ENCODE peak calls at places on chromosomes 11 and 22, in nine cellular contexts. B, M, J, T, K, O, E, I and A are unnamed samples.
A peak's percentile ranks its signal among the peaks of the same experiment; 100 is the strongest.

GRCh38 chr11:5605849-5606248 is 9.4 kb downstream of the TRIM6 start:
- DNase-seq in B (no peak), M (peak; percentile 91), J (no peak), T (peak; percentile 83), K (no peak), O (peak; percentile 38), E (peak; percentile 59), I (no peak), A (no peak)

GRCh38 chr11:119340335-119341221 is at the start of gene C1QTNF5:
- DNase-seq in B (peak; percentile 53), M (peak; percentile 67), J (no peak), T (peak; percentile 63), K (peak; percentile 92), O (peak; percentile 70), E (no peak), I (peak; percentile 90), A (no peak)

GRCh38 chr22:35645646-35646045 is 2.6 kb upstream of the APOL6 start:
- DNase-seq in B (no peak), M (no peak), J (no peak), T (no peak), K (no peak), O (no peak), E (no peak), I (no peak), A (no peak)

GRCh38 chr11:61279934-61280656 is 15.0 kb downstream of the VWCE start:
- DNase-seq in B (no peak), M (peak; percentile 45), J (no peak), T (no peak), K (no peak), O (no peak), E (no peak), I (no peak), A (no peak)

GRCh38 chr11:27353593-27354358 is 9.2 kb downstream of the CCDC34 start:
- DNase-seq in B (no peak), M (peak; percentile 70), J (no peak), T (peak; percentile 16), K (no peak), O (no peak), E (peak; percentile 18), I (no peak), A (no peak)

GRCh38 chr11:116973270-116973669 is 125.0 kb downstream of the SIK3 start:
- DNase-seq in B (no peak), M (no peak), J (no peak), T (no peak), K (no peak), O (no peak), E (no peak), I (no peak), A (no peak)

GRCh38 chr22:38104084-38104483 is 6.4 kb downstream of the BAIAP2L2 start:
- DNase-seq in B (peak; percentile 62), M (peak; percentile 33), J (peak; percentile 50), T (no peak), K (no peak), O (no peak), E (no peak), I (no peak), A (no peak)

GRCh38 chr11:93720522-93720921 is 20.8 kb downstream of the TAF1D start:
- DNase-seq in B (no peak), M (no peak), J (no peak), T (no peak), K (no peak), O (no peak), E (no peak), I (no peak), A (no peak)

GRCh38 chr11:125418396-125418795 is 77.7 kb downstream of the FEZ1 start:
- DNase-seq in B (no peak), M (no peak), J (no peak), T (no peak), K (no peak), O (no peak), E (no peak), I (no peak), A (no peak)

GRCh38 chr22:45206233-45206632 is 34.5 kb downstream of the KIAA0930 start:
- DNase-seq in B (no peak), M (no peak), J (no peak), T (no peak), K (no peak), O (no peak), E (no peak), I (no peak), A (no peak)
- TF ChIP-seq CTCF in B (no peak), M (no peak), J (no peak), T (no peak), K (no peak), O (no peak), E (no peak), I (no peak), A (no peak)

GRCh38 chr11:44621140-44621681 is 55.7 kb downstream of the CD82 start:
- DNase-seq in B (peak; percentile 91), M (peak; percentile 48), J (peak; percentile 75), T (peak; percentile 57), K (peak; percentile 70), O (peak; percentile 60), E (no peak), I (peak; percentile 77), A (peak; percentile 69)
- TF ChIP-seq CTCF in B (peak; percentile 99), M (peak; percentile 87), J (peak; percentile 96), T (peak; percentile 98), K (peak; percentile 97), O (peak; percentile 99), E (peak; percentile 98), I (peak; percentile 88), A (no peak)

GRCh38 chr11:114108501-114109205 is 49.1 kb downstream of the ZBTB16 start:
- DNase-seq in B (no peak), M (no peak), J (no peak), T (no peak), K (no peak), O (no peak), E (no peak), I (no peak), A (no peak)

GRCh38 chr11:114110948-114111347 is 51.4 kb downstream of the ZBTB16 start:
- DNase-seq in B (no peak), M (peak; percentile 76), J (no peak), T (peak; percentile 14), K (peak; percentile 78), O (peak; percentile 66), E (no peak), I (peak; percentile 87), A (no peak)

GRCh38 chr11:114110123-114110522 is 50.6 kb downstream of the ZBTB16 start:
- DNase-seq in B (no peak), M (no peak), J (no peak), T (no peak), K (no peak), O (no peak), E (no peak), I (no peak), A (no peak)

GRCh38 chr11:114109206-114110090 is 49.9 kb downstream of the ZBTB16 start:
- DNase-seq in B (no peak), M (peak; percentile 34), J (no peak), T (no peak), K (no peak), O (no peak), E (no peak), I (no peak), A (no peak)

GRCh38 chr11:114111369-114112042 is 52.0 kb downstream of the ZBTB16 start:
- DNase-seq in B (no peak), M (peak; percentile 98), J (no peak), T (peak; percentile 93), K (no peak), O (no peak), E (no peak), I (no peak), A (no peak)
- TF ChIP-seq CTCF in B (no peak), M (peak; percentile 23), J (no peak), T (no peak), K (no peak), O (no peak), E (no peak), I (no peak), A (no peak)

DNA sequence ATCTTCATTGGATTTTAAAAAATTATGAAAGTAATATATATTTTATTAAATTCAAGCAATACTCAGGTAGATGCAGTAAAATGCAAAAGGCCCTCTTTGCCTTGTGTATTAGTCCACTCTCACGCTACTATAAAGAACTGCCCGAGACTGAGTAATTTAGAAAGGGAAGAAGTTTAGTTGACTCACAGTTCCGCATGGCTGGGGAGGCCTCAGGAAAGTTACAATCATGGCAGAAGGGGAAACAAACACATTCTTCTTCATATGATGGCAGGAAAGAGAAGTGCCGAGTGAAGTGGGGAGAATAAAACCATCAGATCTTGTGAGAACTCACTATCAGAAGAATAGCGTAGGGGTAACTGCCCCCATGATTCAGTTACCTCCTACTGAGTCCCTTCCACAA is 130.8 kb downstream of the HIPK3 start:
- DNase-seq in B (no peak), M (no peak), J (no peak), T (no peak), K (no peak), O (no peak), E (no peak), I (no peak), A (no peak)
- TF ChIP-seq CTCF in B (no peak), M (no peak), J (no peak), T (no peak), K (no peak), O (no peak), E (no peak), I (no peak), A (no peak)

GRCh38 chr11:12643029-12643428 is 31.2 kb upstream of the TEAD1 start:
- DNase-seq in B (no peak), M (no peak), J (no peak), T (no peak), K (no peak), O (no peak), E (no peak), I (no peak), A (no peak)

GRCh38 chr11:12640926-12641849 is 33.0 kb upstream of the TEAD1 start:
- DNase-seq in B (no peak), M (no peak), J (no peak), T (no peak), K (no peak), O (no peak), E (no peak), I (no peak), A (no peak)

GRCh38 chr11:12639388-12639787 is 34.8 kb upstream of the TEAD1 start:
- DNase-seq in B (no peak), M (no peak), J (no peak), T (no peak), K (no peak), O (no peak), E (no peak), I (no peak), A (no peak)

GRCh38 chr11:12640355-12640754 is 33.9 kb upstream of the TEAD1 start:
- DNase-seq in B (no peak), M (no peak), J (no peak), T (no peak), K (no peak), O (no peak), E (no peak), I (no peak), A (no peak)

GRCh38 chr11:12642040-12642439 is 32.2 kb upstream of the TEAD1 start:
- DNase-seq in B (no peak), M (peak; percentile 57), J (no peak), T (peak; percentile 42), K (no peak), O (no peak), E (no peak), I (no peak), A (no peak)
- TF ChIP-seq CTCF in B (no peak), M (no peak), J (no peak), T (no peak), K (no peak), O (no peak), E (no peak), I (no peak), A (no peak)

GRCh38 chr11:86514453-86514852 is 139.8 kb downstream of the CCDC81 start:
- DNase-seq in B (no peak), M (no peak), J (no peak), T (no peak), K (no peak), O (no peak), E (no peak), I (no peak), A (no peak)
- TF ChIP-seq CTCF in B (no peak), M (no peak), J (no peak), T (no peak), K (no peak), O (no peak), E (no peak), I (no peak), A (no peak)